ENCODE peak calls at places on chromosomes 6 and 20, in nine cellular contexts. One of them, this sample, is unnamed.

GRCh38 chr6:96789871-96790270 is 47.4 kb downstream of the GPR63 start:
- DNase-seq in cardiac muscle cell: no peak
- DNase-seq in A549: no peak
- DNase-seq in CD8-positive, alpha-beta memory T cell: no peak
- DNase-seq in hepatocyte: no peak
- DNase-seq in aorta: no peak
- DNase-seq in pancreas: no peak
- DNase-seq in neural progenitor cell: no peak
- DNase-seq in thyroid gland: no peak
- DNase-seq in this sample: no peak

GRCh38 chr6:157991067-157991432 is 9.4 kb downstream of the SYNJ2 start:
- DNase-seq in cardiac muscle cell: no peak
- DNase-seq in A549: no peak
- DNase-seq in CD8-positive, alpha-beta memory T cell: no peak
- DNase-seq in hepatocyte: no peak
- DNase-seq in aorta: no peak
- DNase-seq in pancreas: no peak
- DNase-seq in neural progenitor cell: no peak
- DNase-seq in thyroid gland: peak; percentile 69
- DNase-seq in this sample: no peak

GRCh38 chr6:16438677-16439615 is 200.6 kb downstream of the GMPR start:
- DNase-seq in cardiac muscle cell: peak; percentile 15
- DNase-seq in A549: peak; percentile 63
- DNase-seq in CD8-positive, alpha-beta memory T cell: peak; percentile 50
- DNase-seq in hepatocyte: no peak
- DNase-seq in aorta: no peak
- DNase-seq in pancreas: no peak
- DNase-seq in neural progenitor cell: no peak
- DNase-seq in thyroid gland: no peak
- DNase-seq in this sample: no peak

GRCh38 chr20:56439784-56440291 is 27.8 kb downstream of the CASS4 start:
- DNase-seq in cardiac muscle cell: no peak
- DNase-seq in A549: no peak
- DNase-seq in CD8-positive, alpha-beta memory T cell: no peak
- DNase-seq in hepatocyte: peak; percentile 30
- DNase-seq in aorta: no peak
- DNase-seq in pancreas: peak; percentile 23
- DNase-seq in neural progenitor cell: no peak
- DNase-seq in thyroid gland: peak; percentile 67
- DNase-seq in this sample: no peak

GRCh38 chr6:66599541-66599940 is 892.5 kb upstream of the EYS start:
- DNase-seq in cardiac muscle cell: no peak
- DNase-seq in A549: no peak
- DNase-seq in CD8-positive, alpha-beta memory T cell: no peak
- DNase-seq in hepatocyte: no peak
- DNase-seq in aorta: no peak
- DNase-seq in pancreas: no peak
- DNase-seq in neural progenitor cell: no peak
- DNase-seq in thyroid gland: no peak
- DNase-seq in this sample: no peak

GRCh38 chr6:13013681-13014550 is 297.3 kb downstream of the PHACTR1 start:
- DNase-seq in cardiac muscle cell: no peak
- DNase-seq in A549: peak; percentile 6
- DNase-seq in CD8-positive, alpha-beta memory T cell: no peak
- DNase-seq in hepatocyte: peak; percentile 24
- DNase-seq in aorta: no peak
- DNase-seq in pancreas: peak; percentile 40
- DNase-seq in neural progenitor cell: peak; percentile 64
- DNase-seq in thyroid gland: peak; percentile 27
- DNase-seq in this sample: no peak

GRCh38 chr20:7856756-7857155 is 83.5 kb downstream of the HAO1 start:
- DNase-seq in cardiac muscle cell: no peak
- DNase-seq in A549: peak; percentile 50
- DNase-seq in CD8-positive, alpha-beta memory T cell: no peak
- DNase-seq in hepatocyte: no peak
- DNase-seq in aorta: no peak
- DNase-seq in pancreas: no peak
- DNase-seq in neural progenitor cell: no peak
- DNase-seq in thyroid gland: no peak
- DNase-seq in this sample: no peak

GRCh38 chr6:169950558-169950957 is 199.1 kb downstream of the ERMARD start:
- DNase-seq in cardiac muscle cell: no peak
- DNase-seq in A549: peak; percentile 22
- DNase-seq in CD8-positive, alpha-beta memory T cell: no peak
- DNase-seq in hepatocyte: no peak
- DNase-seq in aorta: no peak
- DNase-seq in pancreas: no peak
- DNase-seq in neural progenitor cell: peak; percentile 44
- DNase-seq in thyroid gland: peak; percentile 43
- DNase-seq in this sample: no peak

GRCh38 chr20:17612287-17612974 is 42.6 kb downstream of the DSTN start:
- DNase-seq in cardiac muscle cell: no peak
- DNase-seq in A549: peak; percentile 38
- DNase-seq in CD8-positive, alpha-beta memory T cell: peak; percentile 72
- DNase-seq in hepatocyte: no peak
- DNase-seq in aorta: peak; percentile 72
- DNase-seq in pancreas: peak; percentile 58
- DNase-seq in neural progenitor cell: no peak
- DNase-seq in thyroid gland: no peak
- DNase-seq in this sample: peak; percentile 92

GRCh38 chr20:35305682-35306556 is 13.7 kb upstream of the FAM83C start:
- DNase-seq in cardiac muscle cell: no peak
- DNase-seq in A549: peak; percentile 95
- DNase-seq in CD8-positive, alpha-beta memory T cell: peak; percentile 58
- DNase-seq in hepatocyte: peak; percentile 94
- DNase-seq in aorta: peak; percentile 83
- DNase-seq in pancreas: no peak
- DNase-seq in neural progenitor cell: no peak
- DNase-seq in thyroid gland: no peak
- DNase-seq in this sample: no peak

GRCh38 chr6:77092971-77093370 is 370.3 kb downstream of the HTR1B start:
- DNase-seq in cardiac muscle cell: no peak
- DNase-seq in A549: no peak
- DNase-seq in CD8-positive, alpha-beta memory T cell: no peak
- DNase-seq in hepatocyte: no peak
- DNase-seq in aorta: no peak
- DNase-seq in pancreas: no peak
- DNase-seq in neural progenitor cell: no peak
- DNase-seq in thyroid gland: no peak
- DNase-seq in this sample: no peak

GRCh38 chr6:169130111-169130510 is 123.5 kb downstream of the THBS2 start:
- DNase-seq in cardiac muscle cell: no peak
- DNase-seq in A549: no peak
- DNase-seq in CD8-positive, alpha-beta memory T cell: no peak
- DNase-seq in hepatocyte: no peak
- DNase-seq in aorta: no peak
- DNase-seq in pancreas: no peak
- DNase-seq in neural progenitor cell: no peak
- DNase-seq in thyroid gland: no peak
- DNase-seq in this sample: no peak

GRCh38 chr20:49549806-49550551 is 18.0 kb downstream of the PTGIS start:
- DNase-seq in cardiac muscle cell: no peak
- DNase-seq in A549: no peak
- DNase-seq in CD8-positive, alpha-beta memory T cell: no peak
- DNase-seq in hepatocyte: no peak
- DNase-seq in aorta: no peak
- DNase-seq in pancreas: no peak
- DNase-seq in neural progenitor cell: no peak
- DNase-seq in thyroid gland: no peak
- DNase-seq in this sample: peak; percentile 57

GRCh38 chr6:5290500-5290899 is 29.2 kb downstream of the FARS2 start:
- DNase-seq in cardiac muscle cell: no peak
- DNase-seq in A549: no peak
- DNase-seq in CD8-positive, alpha-beta memory T cell: no peak
- DNase-seq in hepatocyte: no peak
- DNase-seq in aorta: no peak
- DNase-seq in pancreas: no peak
- DNase-seq in neural progenitor cell: no peak
- DNase-seq in thyroid gland: no peak
- DNase-seq in this sample: no peak

GRCh38 chr6:10954590-10955010 is 67.7 kb downstream of the SYCP2L start:
- DNase-seq in cardiac muscle cell: peak; percentile 82
- DNase-seq in A549: peak; percentile 76
- DNase-seq in CD8-positive, alpha-beta memory T cell: peak; percentile 62
- DNase-seq in hepatocyte: peak; percentile 92
- DNase-seq in aorta: peak; percentile 74
- DNase-seq in pancreas: peak; percentile 76
- DNase-seq in neural progenitor cell: peak; percentile 91
- DNase-seq in thyroid gland: peak; percentile 81
- DNase-seq in this sample: no peak

GRCh38 chr20:654427-654770 is 1.4 kb upstream of the SRXN1 start:
- DNase-seq in cardiac muscle cell: no peak
- DNase-seq in A549: no peak
- DNase-seq in CD8-positive, alpha-beta memory T cell: no peak
- DNase-seq in hepatocyte: no peak
- DNase-seq in aorta: no peak
- DNase-seq in pancreas: no peak
- DNase-seq in neural progenitor cell: no peak
- DNase-seq in thyroid gland: no peak
- DNase-seq in this sample: no peak

GRCh38 chr6:167510648-167511047 is 185.8 kb downstream of the TTLL2 start:
- DNase-seq in cardiac muscle cell: no peak
- DNase-seq in A549: no peak
- DNase-seq in CD8-positive, alpha-beta memory T cell: no peak
- DNase-seq in hepatocyte: no peak
- DNase-seq in aorta: no peak
- DNase-seq in pancreas: no peak
- DNase-seq in neural progenitor cell: peak; percentile 52
- DNase-seq in thyroid gland: no peak
- DNase-seq in this sample: no peak

DNA sequence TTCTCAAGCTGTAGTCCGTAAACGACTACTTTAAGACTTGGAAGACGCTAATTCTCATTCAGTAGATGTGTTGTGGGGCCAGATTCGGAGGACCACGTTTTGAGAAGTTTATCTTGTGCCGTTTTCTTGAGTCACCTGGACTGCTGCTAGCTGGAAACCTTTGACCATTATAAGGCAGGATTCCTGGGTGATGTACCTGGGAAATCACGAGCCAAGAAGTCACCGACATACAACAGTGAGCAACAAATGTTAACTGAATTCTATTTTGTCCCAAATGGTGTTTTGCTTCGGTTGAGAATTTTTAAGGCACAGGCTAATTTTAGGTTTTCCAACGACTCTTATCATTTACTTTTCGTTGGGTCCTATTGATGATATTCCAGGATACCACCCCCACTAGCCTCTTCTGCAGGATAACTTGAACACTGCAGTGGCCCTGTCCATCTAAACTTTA is 93.3 kb upstream of the BTN3A2 start:
- DNase-seq in cardiac muscle cell: no peak
- DNase-seq in A549: no peak
- DNase-seq in CD8-positive, alpha-beta memory T cell: no peak
- DNase-seq in hepatocyte: no peak
- DNase-seq in aorta: no peak
- DNase-seq in pancreas: no peak
- DNase-seq in neural progenitor cell: no peak
- DNase-seq in thyroid gland: peak; percentile 38
- DNase-seq in this sample: no peak
- H3K27ac ChIP-seq in cardiac muscle cell: peak overlapping the region; percentile 86
- H3K27ac ChIP-seq in A549: peak overlapping the region; percentile 96
- H3K27ac ChIP-seq in CD8-positive, alpha-beta memory T cell: peak overlapping the region; percentile 40
- H3K27ac ChIP-seq in hepatocyte: peak overlapping the region; percentile 92
- H3K27ac ChIP-seq in aorta: peak overlapping the region; percentile 98
- H3K27ac ChIP-seq in pancreas: no peak overlapping the region
- H3K27ac ChIP-seq in neural progenitor cell: peak overlapping the region; percentile 42
- H3K27ac ChIP-seq in thyroid gland: peak overlapping the region; percentile 85
- H3K27ac ChIP-seq in this sample: peak overlapping the region; percentile 91

GRCh38 chr6:118813795-118814194 is 80.2 kb upstream of the ASF1A start:
- DNase-seq in cardiac muscle cell: no peak
- DNase-seq in A549: no peak
- DNase-seq in CD8-positive, alpha-beta memory T cell: no peak
- DNase-seq in hepatocyte: no peak
- DNase-seq in aorta: no peak
- DNase-seq in pancreas: no peak
- DNase-seq in neural progenitor cell: no peak
- DNase-seq in thyroid gland: no peak
- DNase-seq in this sample: no peak

GRCh38 chr6:118810420-118811027 is 83.4 kb upstream of the ASF1A start:
- DNase-seq in cardiac muscle cell: no peak
- DNase-seq in A549: no peak
- DNase-seq in CD8-positive, alpha-beta memory T cell: peak; percentile 88
- DNase-seq in hepatocyte: no peak
- DNase-seq in aorta: no peak
- DNase-seq in pancreas: no peak
- DNase-seq in neural progenitor cell: no peak
- DNase-seq in thyroid gland: peak; percentile 21
- DNase-seq in this sample: no peak

GRCh38 chr6:118808794-118809668 is 84.9 kb upstream of the ASF1A start:
- DNase-seq in cardiac muscle cell: no peak
- DNase-seq in A549: no peak
- DNase-seq in CD8-positive, alpha-beta memory T cell: peak; percentile 70
- DNase-seq in hepatocyte: no peak
- DNase-seq in aorta: no peak
- DNase-seq in pancreas: no peak
- DNase-seq in neural progenitor cell: no peak
- DNase-seq in thyroid gland: no peak
- DNase-seq in this sample: no peak

GRCh38 chr6:118815495-118815894 is 78.5 kb upstream of the ASF1A start:
- DNase-seq in cardiac muscle cell: no peak
- DNase-seq in A549: no peak
- DNase-seq in CD8-positive, alpha-beta memory T cell: no peak
- DNase-seq in hepatocyte: no peak
- DNase-seq in aorta: no peak
- DNase-seq in pancreas: no peak
- DNase-seq in neural progenitor cell: no peak
- DNase-seq in thyroid gland: no peak
- DNase-seq in this sample: no peak

GRCh38 chr6:118812972-118813371 is 81.0 kb upstream of the ASF1A start:
- DNase-seq in cardiac muscle cell: no peak
- DNase-seq in A549: no peak
- DNase-seq in CD8-positive, alpha-beta memory T cell: no peak
- DNase-seq in hepatocyte: no peak
- DNase-seq in aorta: no peak
- DNase-seq in pancreas: no peak
- DNase-seq in neural progenitor cell: no peak
- DNase-seq in thyroid gland: no peak
- DNase-seq in this sample: no peak
- H3K27ac ChIP-seq in cardiac muscle cell: no peak overlapping the region
- H3K27ac ChIP-seq in A549: no peak overlapping the region
- H3K27ac ChIP-seq in CD8-positive, alpha-beta memory T cell: no peak overlapping the region
- H3K27ac ChIP-seq in hepatocyte: no peak overlapping the region
- H3K27ac ChIP-seq in aorta: no peak overlapping the region
- H3K27ac ChIP-seq in pancreas: no peak overlapping the region
- H3K27ac ChIP-seq in neural progenitor cell: no peak overlapping the region
- H3K27ac ChIP-seq in thyroid gland: no peak overlapping the region
- H3K27ac ChIP-seq in this sample: no peak overlapping the region

GRCh38 chr20:41214202-41214601 is 76.9 kb downstream of the PLCG1 start:
- DNase-seq in cardiac muscle cell: no peak
- DNase-seq in A549: no peak
- DNase-seq in CD8-positive, alpha-beta memory T cell: no peak
- DNase-seq in hepatocyte: no peak
- DNase-seq in aorta: no peak
- DNase-seq in pancreas: no peak
- DNase-seq in neural progenitor cell: no peak
- DNase-seq in thyroid gland: peak; percentile 56
- DNase-seq in this sample: no peak
- H3K27ac ChIP-seq in cardiac muscle cell: no peak overlapping the region
- H3K27ac ChIP-seq in A549: no peak overlapping the region
- H3K27ac ChIP-seq in CD8-positive, alpha-beta memory T cell: no peak overlapping the region
- H3K27ac ChIP-seq in hepatocyte: no peak overlapping the region
- H3K27ac ChIP-seq in aorta: no peak overlapping the region
- H3K27ac ChIP-seq in pancreas: no peak overlapping the region
- H3K27ac ChIP-seq in neural progenitor cell: no peak overlapping the region
- H3K27ac ChIP-seq in thyroid gland: peak overlapping the region; percentile 30
- H3K27ac ChIP-seq in this sample: no peak overlapping the region

GRCh38 chr20:62011403-62011791 is 54.3 kb downstream of the TAF4 start:
- DNase-seq in cardiac muscle cell: no peak
- DNase-seq in A549: no peak
- DNase-seq in CD8-positive, alpha-beta memory T cell: no peak
- DNase-seq in hepatocyte: no peak
- DNase-seq in aorta: no peak
- DNase-seq in pancreas: no peak
- DNase-seq in neural progenitor cell: no peak
- DNase-seq in thyroid gland: no peak
- DNase-seq in this sample: no peak
- H3K27ac ChIP-seq in cardiac muscle cell: no peak overlapping the region
- H3K27ac ChIP-seq in A549: no peak overlapping the region
- H3K27ac ChIP-seq in CD8-positive, alpha-beta memory T cell: no peak overlapping the region
- H3K27ac ChIP-seq in hepatocyte: no peak overlapping the region
- H3K27ac ChIP-seq in aorta: no peak overlapping the region
- H3K27ac ChIP-seq in pancreas: no peak overlapping the region
- H3K27ac ChIP-seq in neural progenitor cell: no peak overlapping the region
- H3K27ac ChIP-seq in thyroid gland: no peak overlapping the region
- H3K27ac ChIP-seq in this sample: no peak overlapping the region